ENCODE peak calls at places on chromosomes 13 and 19, in five cellular contexts. A is substantia nigra; K is stimulated activated CD4-positive, alpha-beta T cell treated with anti-CD3 and anti-CD28 coated beads, Interleukin-12 subunit alpha, Interleukin-12 subunit beta, amount 100 ng/mL, for 48 hours; J is DMS 273 treated with DMSO at 0.1 percent for 48 hours; R is cardiac fibroblast. O is an unnamed sample.

GRCh38 chr13:99357149-99357596 is 50.0 kb upstream of the GPR183 start:
- DNase-seq in R (peak; percentile 86), A (no peak), K (no peak), J (no peak), O (peak; percentile 64)

GRCh38 chr13:71695662-71696061 is 171.3 kb downstream of the DACH1 start:
- DNase-seq in A (no peak), J (no peak), K (no peak), R (no peak), O (no peak)

GRCh38 chr19:29508181-29508580 is 17.6 kb upstream of the VSTM2B start:
- DNase-seq in K (no peak), A (no peak), J (no peak), R (no peak), O (no peak)

GRCh38 chr13:113562866-113563265 is 21.7 kb upstream of the TFDP1 start:
- DNase-seq in R (no peak), K (no peak), A (no peak), J (no peak), O (no peak)

GRCh38 chr13:99484405-99484981 is 16.8 kb upstream of the TM9SF2 start:
- DNase-seq in K (no peak), R (peak; percentile 84), J (no peak), A (no peak), O (peak; percentile 44)

GRCh38 chr19:33408116-33408515 is 34.6 kb downstream of the CEBPG start:
- DNase-seq in R (no peak), A (no peak), J (no peak), K (no peak), O (no peak)

GRCh38 chr19:2867025-2867991 is at the start of gene ZNF556:
- DNase-seq in K (no peak), R (no peak), J (peak; percentile 98), A (no peak), O (no peak)

GRCh38 chr13:110340812-110341444 is 33.8 kb downstream of the COL4A2 start:
- DNase-seq in K (peak; percentile 60), J (no peak), A (no peak), R (peak; percentile 95), O (peak; percentile 87)

GRCh38 chr19:33876619-33877018 is 79.9 kb downstream of the KCTD15 start:
- DNase-seq in R (no peak), J (no peak), A (no peak), K (no peak), O (no peak)

GRCh38 chr13:44758595-44759221 is 182.6 kb upstream of the TSC22D1 start:
- DNase-seq in R (peak; percentile 90), K (peak; percentile 10), A (no peak), J (no peak), O (peak; percentile 98)

GRCh38 chr19:16301999-16302694 is 22.5 kb upstream of the KLF2 start:
- DNase-seq in J (no peak), R (peak; percentile 64), K (no peak), A (no peak), O (peak; percentile 53)